ENCODE peak calls at places on chromosomes 6 and 20, in five cellular contexts. K is H7; F is skeletal muscle cell; X is stimulated activated CD8-positive, alpha-beta memory T cell treated with anti-CD3 and anti-CD28 coated beads, Interleukin-12 subunit alpha, Interleukin-12 subunit beta, amount 100 ng/mL, for 4 hours; B is iPS-NIHi11. E is an unnamed sample.

GRCh38 chr6:13234130-13234529 is 94.2 kb downstream of the TBC1D7 start:
- DNase-seq in K (no peak), F (no peak), X (no peak), B (no peak), E (no peak)

GRCh38 chr20:63957004-63957689 is 931 bp upstream of the UCKL1 start:
- DNase-seq in K (peak; percentile 95), F (no peak), X (peak; percentile 61), B (peak; percentile 85), E (peak; percentile 90)

GRCh38 chr20:21102691-21103311 is 3.4 kb downstream of the LINC00237 start:
- DNase-seq in K (peak; percentile 78), F (no peak), X (no peak), B (peak; percentile 72), E (peak; percentile 77)

GRCh38 chr6:9140861-9141534 is 705.7 kb upstream of the SLC35B3 start:
- DNase-seq in K (no peak), F (no peak), X (no peak), B (no peak), E (no peak)

GRCh38 chr20:64222851-64223525 is 32.6 kb upstream of the PCMTD2 start:
- DNase-seq in K (no peak), F (no peak), X (no peak), B (no peak), E (no peak)

GRCh38 chr20:23454816-23455215 is 2.1 kb upstream of the CST11 start:
- DNase-seq in K (no peak), F (no peak), X (no peak), B (no peak), E (no peak)

GRCh38 chr6:154001494-154002285 is 37.4 kb upstream of the OPRM1 start:
- DNase-seq in K (no peak), F (no peak), X (no peak), B (no peak), E (no peak)

GRCh38 chr6:70166088-70166958 is 136.6 kb downstream of the COL9A1 start:
- DNase-seq in K (peak; percentile 30), F (no peak), X (no peak), B (peak; percentile 64), E (peak; percentile 75)

GRCh38 chr20:10034717-10035571 is at the start of gene ANKEF1:
- DNase-seq in K (peak; percentile 92), F (no peak), X (peak; percentile 56), B (peak; percentile 96), E (peak; percentile 91)